ENCODE peak calls at places on chromosomes 7 and 10, in ten cellular contexts. One of them, this sample, is unnamed.

GRCh38 chr10:87767253-87767652 is 50.8 kb downstream of the ATAD1 start:
- DNase-seq in astrocyte of the cerebellum: peak
- DNase-seq in transverse colon: no peak
- DNase-seq in AG04449: no peak
- DNase-seq in AG04450: no peak
- DNase-seq in lower leg skin: no peak
- DNase-seq in tibial nerve: no peak
- DNase-seq in neural progenitor cell: no peak
- DNase-seq in GM12865: no peak
- DNase-seq in lower lobe of right lung: no peak
- DNase-seq in this sample: no peak

GRCh38 chr10:37860494-37861190 is 3.2 kb upstream of the ZNF248 start:
- DNase-seq in AG04450: peak
- DNase-seq in lower lobe of right lung: no peak
- DNase-seq in transverse colon: peak
- DNase-seq in astrocyte of the cerebellum: no peak
- DNase-seq in GM12865: peak
- DNase-seq in lower leg skin: no peak
- DNase-seq in neural progenitor cell: no peak
- DNase-seq in AG04449: peak
- DNase-seq in tibial nerve: no peak
- DNase-seq in this sample: peak

GRCh38 chr7:115087437-115087836 is 165.5 kb downstream of the MDFIC start:
- DNase-seq in lower leg skin: no peak
- DNase-seq in AG04449: peak
- DNase-seq in AG04450: peak
- DNase-seq in lower lobe of right lung: no peak
- DNase-seq in tibial nerve: no peak
- DNase-seq in astrocyte of the cerebellum: peak
- DNase-seq in transverse colon: no peak
- DNase-seq in GM12865: no peak
- DNase-seq in neural progenitor cell: no peak
- DNase-seq in this sample: peak

GRCh38 chr7:50502947-50503346 is 52.8 kb upstream of the FIGNL1 start:
- DNase-seq in astrocyte of the cerebellum: no peak
- DNase-seq in AG04449: no peak
- DNase-seq in lower lobe of right lung: no peak
- DNase-seq in neural progenitor cell: no peak
- DNase-seq in GM12865: no peak
- DNase-seq in transverse colon: no peak
- DNase-seq in lower leg skin: no peak
- DNase-seq in AG04450: no peak
- DNase-seq in tibial nerve: no peak
- DNase-seq in this sample: no peak

GRCh38 chr10:70981171-70981836 is 92.9 kb upstream of the PCBD1 start:
- DNase-seq in astrocyte of the cerebellum: no peak
- DNase-seq in tibial nerve: no peak
- DNase-seq in lower lobe of right lung: no peak
- DNase-seq in neural progenitor cell: no peak
- DNase-seq in GM12865: no peak
- DNase-seq in AG04449: no peak
- DNase-seq in lower leg skin: no peak
- DNase-seq in transverse colon: no peak
- DNase-seq in AG04450: no peak
- DNase-seq in this sample: no peak

GRCh38 chr7:152025937-152026890 is 740 bp downstream of the GALNT11 start:
- DNase-seq in AG04449: no peak
- DNase-seq in transverse colon: no peak
- DNase-seq in AG04450: no peak
- DNase-seq in tibial nerve: no peak
- DNase-seq in lower leg skin: no peak
- DNase-seq in GM12865: no peak
- DNase-seq in neural progenitor cell: no peak
- DNase-seq in lower lobe of right lung: no peak
- DNase-seq in astrocyte of the cerebellum: no peak
- DNase-seq in this sample: no peak

GRCh38 chr10:118873738-118874105 is 119.0 kb upstream of the CACUL1 start:
- DNase-seq in transverse colon: no peak
- DNase-seq in neural progenitor cell: no peak
- DNase-seq in AG04450: no peak
- DNase-seq in astrocyte of the cerebellum: no peak
- DNase-seq in lower leg skin: no peak
- DNase-seq in GM12865: no peak
- DNase-seq in AG04449: no peak
- DNase-seq in lower lobe of right lung: no peak
- DNase-seq in tibial nerve: no peak
- DNase-seq in this sample: no peak

GRCh38 chr7:76225379-76225778 is 23.7 kb downstream of the SRRM3 start:
- DNase-seq in AG04449: no peak
- DNase-seq in lower lobe of right lung: no peak
- DNase-seq in transverse colon: no peak
- DNase-seq in tibial nerve: no peak
- DNase-seq in astrocyte of the cerebellum: no peak
- DNase-seq in neural progenitor cell: peak
- DNase-seq in AG04450: no peak
- DNase-seq in lower leg skin: no peak
- DNase-seq in GM12865: peak
- DNase-seq in this sample: no peak

GRCh38 chr7:99839560-99840011 is 11.8 kb downstream of the CYP3A43 start:
- DNase-seq in transverse colon: peak
- DNase-seq in lower lobe of right lung: no peak
- DNase-seq in astrocyte of the cerebellum: no peak
- DNase-seq in AG04450: no peak
- DNase-seq in AG04449: no peak
- DNase-seq in neural progenitor cell: no peak
- DNase-seq in GM12865: no peak
- DNase-seq in tibial nerve: no peak
- DNase-seq in lower leg skin: peak
- DNase-seq in this sample: no peak

GRCh38 chr7:127578036-127578684 is 7.2 kb downstream of the GCC1 start:
- DNase-seq in astrocyte of the cerebellum: no peak
- DNase-seq in transverse colon: no peak
- DNase-seq in lower lobe of right lung: no peak
- DNase-seq in neural progenitor cell: peak
- DNase-seq in lower leg skin: no peak
- DNase-seq in GM12865: no peak
- DNase-seq in AG04449: no peak
- DNase-seq in tibial nerve: no peak
- DNase-seq in AG04450: peak
- DNase-seq in this sample: no peak

GRCh38 chr10:110273474-110273873 is 31.2 kb downstream of the SMNDC1 start:
- DNase-seq in lower leg skin: peak
- DNase-seq in transverse colon: peak
- DNase-seq in neural progenitor cell: no peak
- DNase-seq in GM12865: peak
- DNase-seq in AG04449: peak
- DNase-seq in astrocyte of the cerebellum: peak
- DNase-seq in lower lobe of right lung: peak
- DNase-seq in tibial nerve: peak
- DNase-seq in AG04450: peak
- DNase-seq in this sample: peak

GRCh38 chr10:70779685-70780369 is 5.3 kb downstream of the TBATA start:
- DNase-seq in transverse colon: peak
- DNase-seq in GM12865: no peak
- DNase-seq in tibial nerve: no peak
- DNase-seq in astrocyte of the cerebellum: no peak
- DNase-seq in AG04449: no peak
- DNase-seq in lower leg skin: peak
- DNase-seq in AG04450: no peak
- DNase-seq in lower lobe of right lung: peak
- DNase-seq in neural progenitor cell: no peak
- DNase-seq in this sample: no peak

GRCh38 chr7:51340029-51340838 is 23.6 kb upstream of the COBL start:
- DNase-seq in neural progenitor cell: no peak
- DNase-seq in astrocyte of the cerebellum: no peak
- DNase-seq in transverse colon: no peak
- DNase-seq in AG04450: no peak
- DNase-seq in GM12865: no peak
- DNase-seq in lower lobe of right lung: no peak
- DNase-seq in AG04449: no peak
- DNase-seq in lower leg skin: no peak
- DNase-seq in tibial nerve: no peak
- DNase-seq in this sample: no peak

GRCh38 chr7:83415840-83416239 is 233.1 kb downstream of the SEMA3E start:
- DNase-seq in lower lobe of right lung: no peak
- DNase-seq in tibial nerve: no peak
- DNase-seq in astrocyte of the cerebellum: peak
- DNase-seq in AG04449: no peak
- DNase-seq in neural progenitor cell: peak
- DNase-seq in GM12865: no peak
- DNase-seq in transverse colon: no peak
- DNase-seq in lower leg skin: no peak
- DNase-seq in AG04450: no peak
- DNase-seq in this sample: no peak

GRCh38 chr10:104678658-104679057 is 37.6 kb downstream of the SORCS3 start:
- DNase-seq in neural progenitor cell: no peak
- DNase-seq in AG04450: no peak
- DNase-seq in lower lobe of right lung: no peak
- DNase-seq in tibial nerve: no peak
- DNase-seq in transverse colon: no peak
- DNase-seq in GM12865: no peak
- DNase-seq in lower leg skin: no peak
- DNase-seq in AG04449: no peak
- DNase-seq in astrocyte of the cerebellum: no peak
- DNase-seq in this sample: no peak

GRCh38 chr10:104680467-104681401 is 39.6 kb downstream of the SORCS3 start:
- DNase-seq in transverse colon: no peak
- DNase-seq in AG04449: no peak
- DNase-seq in GM12865: no peak
- DNase-seq in tibial nerve: no peak
- DNase-seq in neural progenitor cell: peak
- DNase-seq in AG04450: no peak
- DNase-seq in astrocyte of the cerebellum: no peak
- DNase-seq in lower leg skin: peak
- DNase-seq in lower lobe of right lung: no peak
- DNase-seq in this sample: no peak

GRCh38 chr10:104683567-104683966 is 42.5 kb downstream of the SORCS3 start:
- DNase-seq in GM12865: no peak
- DNase-seq in astrocyte of the cerebellum: no peak
- DNase-seq in neural progenitor cell: no peak
- DNase-seq in tibial nerve: no peak
- DNase-seq in transverse colon: no peak
- DNase-seq in lower leg skin: peak
- DNase-seq in AG04450: no peak
- DNase-seq in lower lobe of right lung: no peak
- DNase-seq in AG04449: no peak
- DNase-seq in this sample: no peak

GRCh38 chr10:104686829-104687228 is 45.7 kb downstream of the SORCS3 start:
- DNase-seq in astrocyte of the cerebellum: no peak
- DNase-seq in AG04449: no peak
- DNase-seq in lower leg skin: no peak
- DNase-seq in tibial nerve: no peak
- DNase-seq in transverse colon: no peak
- DNase-seq in GM12865: no peak
- DNase-seq in AG04450: no peak
- DNase-seq in lower lobe of right lung: no peak
- DNase-seq in neural progenitor cell: no peak
- DNase-seq in this sample: no peak

GRCh38 chr10:104681485-104681884 is 40.4 kb downstream of the SORCS3 start:
- DNase-seq in lower leg skin: no peak
- DNase-seq in lower lobe of right lung: no peak
- DNase-seq in AG04450: no peak
- DNase-seq in tibial nerve: no peak
- DNase-seq in AG04449: no peak
- DNase-seq in neural progenitor cell: no peak
- DNase-seq in transverse colon: no peak
- DNase-seq in GM12865: no peak
- DNase-seq in astrocyte of the cerebellum: no peak
- DNase-seq in this sample: no peak
- H3K4me3 ChIP-seq in lower leg skin: no peak
- H3K4me3 ChIP-seq in lower lobe of right lung: no peak
- H3K4me3 ChIP-seq in AG04450: no peak
- H3K4me3 ChIP-seq in tibial nerve: peak
- H3K4me3 ChIP-seq in AG04449: no peak
- H3K4me3 ChIP-seq in neural progenitor cell: peak
- H3K4me3 ChIP-seq in transverse colon: no peak
- H3K4me3 ChIP-seq in GM12865: no peak
- H3K4me3 ChIP-seq in astrocyte of the cerebellum: peak
- H3K4me3 ChIP-seq in this sample: no peak

DNA sequence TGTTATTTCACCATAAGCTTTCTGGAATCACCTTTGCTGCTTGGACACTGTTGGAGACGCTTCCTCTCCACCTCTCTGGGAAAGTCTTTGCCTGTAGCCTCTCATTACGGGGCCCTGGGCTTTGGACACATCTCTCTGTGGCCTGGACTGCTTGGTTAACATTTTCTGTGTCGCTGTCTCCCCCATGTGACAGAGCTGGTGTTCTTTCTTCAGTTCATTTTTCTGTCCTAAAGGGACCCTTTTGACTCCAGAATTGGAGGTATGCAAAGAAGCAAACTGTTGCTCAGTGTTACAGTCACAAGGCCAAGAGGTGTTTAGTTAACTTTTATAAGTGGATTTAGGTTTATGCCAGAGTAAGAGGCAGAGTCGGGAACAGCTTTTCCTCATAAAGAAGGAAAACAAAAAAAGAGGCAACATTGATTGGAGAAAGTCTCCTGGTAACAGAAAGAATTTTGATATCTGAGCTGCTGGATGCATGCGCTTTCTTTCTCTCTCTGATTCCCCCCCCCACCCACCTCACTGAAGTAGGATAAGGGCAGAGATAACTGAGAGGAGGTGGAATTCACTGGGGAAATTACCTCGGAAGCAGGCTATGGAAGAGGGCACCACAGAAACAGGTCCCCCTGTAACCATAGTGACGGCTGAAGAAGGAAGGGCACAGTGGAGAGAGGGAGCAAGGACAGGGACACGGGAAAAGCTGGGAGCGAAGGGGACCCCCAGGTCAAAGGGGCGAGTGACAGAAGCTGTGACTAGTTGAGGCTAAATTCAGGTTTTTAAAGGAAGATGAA is 57.8 kb downstream of the LGI1 start:
- DNase-seq in AG04450: no peak
- DNase-seq in tibial nerve: no peak
- DNase-seq in AG04449: no peak
- DNase-seq in GM12865: peak
- DNase-seq in neural progenitor cell: peak
- DNase-seq in astrocyte of the cerebellum: no peak
- DNase-seq in lower leg skin: no peak
- DNase-seq in transverse colon: no peak
- DNase-seq in lower lobe of right lung: no peak
- DNase-seq in this sample: no peak
- H3K4me3 ChIP-seq in AG04450: no peak
- H3K4me3 ChIP-seq in tibial nerve: peak
- H3K4me3 ChIP-seq in AG04449: no peak
- H3K4me3 ChIP-seq in GM12865: no peak
- H3K4me3 ChIP-seq in neural progenitor cell: no peak
- H3K4me3 ChIP-seq in astrocyte of the cerebellum: no peak
- H3K4me3 ChIP-seq in lower leg skin: no peak
- H3K4me3 ChIP-seq in transverse colon: no peak
- H3K4me3 ChIP-seq in lower lobe of right lung: no peak
- H3K4me3 ChIP-seq in this sample: no peak

GRCh38 chr10:12541446-12542067 is 192.2 kb downstream of the CAMK1D start:
- DNase-seq in lower leg skin: no peak
- DNase-seq in tibial nerve: no peak
- DNase-seq in neural progenitor cell: no peak
- DNase-seq in astrocyte of the cerebellum: no peak
- DNase-seq in transverse colon: no peak
- DNase-seq in GM12865: no peak
- DNase-seq in AG04449: no peak
- DNase-seq in lower lobe of right lung: no peak
- DNase-seq in AG04450: no peak
- DNase-seq in this sample: no peak
- H3K4me3 ChIP-seq in lower leg skin: no peak
- H3K4me3 ChIP-seq in tibial nerve: no peak
- H3K4me3 ChIP-seq in neural progenitor cell: no peak
- H3K4me3 ChIP-seq in astrocyte of the cerebellum: no peak
- H3K4me3 ChIP-seq in transverse colon: no peak
- H3K4me3 ChIP-seq in GM12865: no peak
- H3K4me3 ChIP-seq in AG04449: no peak
- H3K4me3 ChIP-seq in lower lobe of right lung: no peak
- H3K4me3 ChIP-seq in AG04450: no peak
- H3K4me3 ChIP-seq in this sample: no peak

GRCh38 chr10:26566525-26567348 is 128.6 kb downstream of the APBB1IP start:
- DNase-seq in lower leg skin: no peak
- DNase-seq in tibial nerve: no peak
- DNase-seq in astrocyte of the cerebellum: no peak
- DNase-seq in GM12865: no peak
- DNase-seq in AG04449: no peak
- DNase-seq in neural progenitor cell: peak
- DNase-seq in lower lobe of right lung: no peak
- DNase-seq in transverse colon: no peak
- DNase-seq in AG04450: no peak
- DNase-seq in this sample: no peak
- H3K4me3 ChIP-seq in lower leg skin: no peak
- H3K4me3 ChIP-seq in tibial nerve: peak
- H3K4me3 ChIP-seq in astrocyte of the cerebellum: peak
- H3K4me3 ChIP-seq in GM12865: no peak
- H3K4me3 ChIP-seq in AG04449: no peak
- H3K4me3 ChIP-seq in neural progenitor cell: peak
- H3K4me3 ChIP-seq in lower lobe of right lung: peak
- H3K4me3 ChIP-seq in transverse colon: peak
- H3K4me3 ChIP-seq in AG04450: no peak
- H3K4me3 ChIP-seq in this sample: peak